ENCODE peak calls at places on chromosomes 16 and 17, in ten cellular contexts. J is RWPE1, B is cardiac fibroblast, E is fibroblast of mammary gland, U is heart right ventricle, C is fibroblast of lung, O is Peyer's patch, Z is uterus, I is neural progenitor cell, H is HFFc6. G is an unnamed sample.

GRCh38 chr17:7838291-7839075 is 4.5 kb downstream of the KDM6B start:
- DNase-seq in J (no peak), B (peak), E (peak), U (no peak), C (peak), O (no peak), Z (no peak), I (peak), H (peak), G (no peak)

GRCh38 chr16:57762365-57763289 is 27.1 kb downstream of the KATNB1 start:
- DNase-seq in J (no peak), B (no peak), E (no peak), U (no peak), C (no peak), O (no peak), Z (no peak), I (no peak), H (no peak), G (no peak)

GRCh38 chr17:41528959-41529353 is 848 bp upstream of the KRT19 start:
- DNase-seq in J (no peak), B (no peak), E (no peak), U (no peak), C (no peak), O (peak), Z (no peak), I (peak), H (no peak), G (no peak)

GRCh38 chr17:47703191-47703591 is 9.2 kb downstream of the TBKBP1 start:
- DNase-seq in J (no peak), B (no peak), E (no peak), U (no peak), C (no peak), O (peak), Z (no peak), I (no peak), H (no peak), G (no peak)

GRCh38 chr17:67568961-67569360 is 148.8 kb upstream of the NOL11 start:
- DNase-seq in J (no peak), B (no peak), E (no peak), U (no peak), C (no peak), O (no peak), Z (no peak), I (no peak), H (no peak), G (no peak)

GRCh38 chr17:69246726-69247375 is 18.2 kb upstream of the ABCA10 start:
- DNase-seq in J (peak), B (peak), E (peak), U (no peak), C (peak), O (no peak), Z (no peak), I (peak), H (peak), G (no peak)

GRCh38 chr16:18975109-18975508 is 8.6 kb upstream of the TMC7 start:
- DNase-seq in J (no peak), B (no peak), E (no peak), U (no peak), C (no peak), O (no peak), Z (no peak), I (no peak), H (no peak), G (no peak)

GRCh38 chr17:48492401-48493298 is 38.2 kb downstream of the HOXB1 start:
- DNase-seq in J (peak), B (peak), E (peak), U (peak), C (peak), O (peak), Z (peak), I (peak), H (peak), G (peak)

GRCh38 chr17:79888811-79889634 is 49.8 kb upstream of the CBX4 start:
- DNase-seq in J (no peak), B (no peak), E (no peak), U (no peak), C (no peak), O (peak), Z (no peak), I (no peak), H (no peak), G (no peak)

GRCh38 chr16:23833960-23834685 is 1.7 kb upstream of the PRKCB start:
- DNase-seq in J (no peak), B (no peak), E (no peak), U (no peak), C (no peak), O (no peak), Z (no peak), I (no peak), H (no peak), G (no peak)

GRCh38 chr17:79991924-79992656 is 43.6 kb downstream of the TBC1D16 start:
- DNase-seq in J (no peak), B (no peak), E (no peak), U (peak), C (peak), O (peak), Z (no peak), I (peak), H (no peak), G (no peak)

GRCh38 chr16:69567031-69567680 is 1.4 kb downstream of the NFAT5 start:
- DNase-seq in J (peak), B (no peak), E (no peak), U (no peak), C (no peak), O (no peak), Z (no peak), I (no peak), H (no peak), G (no peak)

GRCh38 chr16:28112908-28113307 is 49.4 kb upstream of the GSG1L start:
- DNase-seq in J (no peak), B (no peak), E (no peak), U (no peak), C (no peak), O (no peak), Z (no peak), I (no peak), H (no peak), G (no peak)

GRCh38 chr17:62725791-62726249 is 82.3 kb downstream of the MARCHF10 start:
- DNase-seq in J (no peak), B (no peak), E (no peak), U (no peak), C (no peak), O (no peak), Z (no peak), I (no peak), H (peak), G (no peak)

GRCh38 chr16:67161595-67162058 is 1.9 kb downstream of the FBXL8 start:
- DNase-seq in J (no peak), B (no peak), E (no peak), U (peak), C (no peak), O (no peak), Z (no peak), I (no peak), H (no peak), G (no peak)

GRCh38 chr16:85522842-85523601 is 90.1 kb upstream of the GSE1 start:
- DNase-seq in J (peak), B (peak), E (peak), U (peak), C (peak), O (no peak), Z (peak), I (no peak), H (no peak), G (no peak)

GRCh38 chr16:12260647-12261262 is 284.2 kb downstream of the SNX29 start:
- DNase-seq in J (no peak), B (peak), E (peak), U (no peak), C (peak), O (no peak), Z (no peak), I (peak), H (no peak), G (no peak)

GRCh38 chr17:3729881-3730280 is 6.2 kb downstream of the HASPIN start:
- DNase-seq in J (no peak), B (no peak), E (no peak), U (no peak), C (no peak), O (no peak), Z (no peak), I (no peak), H (no peak), G (no peak)

GRCh38 chr17:36931096-36931696 is 6.1 kb upstream of the LHX1 start:
- DNase-seq in J (no peak), B (no peak), E (no peak), U (no peak), C (no peak), O (no peak), Z (no peak), I (no peak), H (no peak), G (no peak)

GRCh38 chr16:1088295-1089170 is 7.5 kb downstream of the C1QTNF8 start:
- DNase-seq in J (no peak), B (no peak), E (no peak), U (no peak), C (no peak), O (no peak), Z (no peak), I (no peak), H (no peak), G (no peak)

GRCh38 chr17:6147054-6147453 is 76.9 kb downstream of the WSCD1 start:
- DNase-seq in J (no peak), B (no peak), E (no peak), U (no peak), C (no peak), O (no peak), Z (no peak), I (peak), H (no peak), G (no peak)

GRCh38 chr17:39782481-39782880 is 44.7 kb downstream of the GRB7 start:
- DNase-seq in J (peak), B (peak), E (no peak), U (no peak), C (peak), O (no peak), Z (no peak), I (no peak), H (no peak), G (no peak)

GRCh38 chr17:14225153-14226004 is 11.3 kb downstream of the CDRT15 start:
- DNase-seq in J (no peak), B (no peak), E (no peak), U (no peak), C (no peak), O (no peak), Z (no peak), I (no peak), H (no peak), G (no peak)

GRCh38 chr17:2931426-2931825 is 132.0 kb downstream of the OR1D5 start:
- DNase-seq in J (no peak), B (no peak), E (no peak), U (no peak), C (no peak), O (no peak), Z (no peak), I (peak), H (no peak), G (no peak)

GRCh38 chr17:77540531-77540930 is 399.8 kb downstream of the SEC14L1 start:
- DNase-seq in J (no peak), B (no peak), E (no peak), U (no peak), C (no peak), O (peak), Z (no peak), I (no peak), H (no peak), G (no peak)

GRCh38 chr16:89687092-89687940 is 827 bp downstream of the CDK10 start:
- DNase-seq in J (peak), B (peak), E (peak), U (no peak), C (peak), O (peak), Z (no peak), I (peak), H (peak), G (no peak)

GRCh38 chr16:48381201-48381600 is 4.0 kb downstream of the SIAH1 start:
- DNase-seq in J (no peak), B (no peak), E (peak), U (no peak), C (peak), O (no peak), Z (no peak), I (no peak), H (no peak), G (no peak)

GRCh38 chr16:67014641-67015315 is 14.2 kb upstream of the CBFB start:
- DNase-seq in J (no peak), B (no peak), E (no peak), U (no peak), C (no peak), O (peak), Z (no peak), I (no peak), H (no peak), G (no peak)

GRCh38 chr16:86621966-86622365 is 43.6 kb downstream of the FOXL1 start:
- DNase-seq in J (no peak), B (no peak), E (no peak), U (no peak), C (no peak), O (no peak), Z (no peak), I (no peak), H (no peak), G (no peak)

GRCh38 chr16:79589495-79590134 is 10.9 kb downstream of the MAF start:
- DNase-seq in J (no peak), B (no peak), E (no peak), U (peak), C (no peak), O (no peak), Z (peak), I (no peak), H (no peak), G (no peak)

GRCh38 chr17:77473615-77474226 is 333.0 kb downstream of the SEC14L1 start:
- DNase-seq in J (peak), B (no peak), E (no peak), U (no peak), C (no peak), O (no peak), Z (no peak), I (no peak), H (no peak), G (no peak)

GRCh38 chr16:53097190-53097589 is 42.4 kb downstream of the CHD9 start:
- DNase-seq in J (no peak), B (no peak), E (no peak), U (no peak), C (no peak), O (no peak), Z (no peak), I (no peak), H (no peak), G (no peak)

GRCh38 chr16:29710227-29711219 is 31.5 kb downstream of the QPRT start:
- DNase-seq in J (peak), B (peak), E (peak), U (no peak), C (peak), O (no peak), Z (no peak), I (peak), H (peak), G (no peak)

GRCh38 chr16:5633845-5634440 is 536.3 kb upstream of the EEF2KMT start:
- DNase-seq in J (peak), B (peak), E (peak), U (no peak), C (peak), O (no peak), Z (no peak), I (peak), H (peak), G (no peak)

GRCh38 chr16:13995194-13995593 is 75.2 kb downstream of the ERCC4 start:
- DNase-seq in J (no peak), B (no peak), E (no peak), U (no peak), C (no peak), O (no peak), Z (no peak), I (no peak), H (no peak), G (no peak)

DNA sequence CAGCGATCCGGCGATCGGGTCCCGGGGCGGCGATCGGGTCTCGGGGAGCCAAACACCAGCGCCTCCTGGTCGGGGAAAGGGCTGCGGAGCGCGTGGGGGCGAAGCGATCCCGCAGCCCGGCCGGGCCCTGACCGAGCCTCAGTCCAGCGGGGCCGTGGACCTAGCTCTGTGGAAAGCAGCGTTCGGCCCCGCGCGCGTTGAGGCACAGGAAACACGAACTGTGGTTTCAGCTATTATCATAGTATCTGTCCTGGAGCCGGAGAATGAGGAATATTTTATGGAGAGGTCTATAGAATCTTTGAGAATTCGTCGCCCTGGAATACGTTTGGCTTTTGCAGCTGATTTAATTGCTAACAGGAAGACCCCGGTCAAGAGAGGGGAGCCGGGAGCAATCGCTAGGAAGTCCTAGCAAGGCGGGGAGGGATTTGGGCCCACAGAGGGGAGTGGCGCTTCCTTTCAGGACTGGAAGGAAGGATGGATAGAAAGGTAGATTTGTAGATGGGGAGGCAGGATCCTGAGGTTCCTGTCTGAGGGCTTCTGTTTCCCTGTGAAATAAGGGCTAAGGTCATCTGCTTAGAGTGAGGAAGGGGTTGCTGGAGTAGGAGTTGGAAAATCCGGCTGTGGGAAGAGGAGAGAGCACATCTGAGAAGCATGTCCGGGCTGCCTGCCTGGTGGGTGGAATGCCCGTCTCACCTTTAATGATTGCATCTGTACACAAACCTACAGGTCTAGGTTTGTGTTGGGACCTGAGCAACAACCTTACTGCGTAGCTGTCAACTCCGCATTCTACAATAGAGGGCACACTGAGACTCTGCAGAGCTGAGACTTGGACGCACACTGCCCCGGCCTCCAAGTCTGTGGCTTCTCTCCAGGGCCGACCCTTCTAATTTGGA is 770 bp downstream of the CCNF start:
- DNase-seq in J (peak), B (peak), E (no peak), U (no peak), C (peak), O (no peak), Z (no peak), I (peak), H (no peak), G (no peak)
- TF ChIP-seq CTCF in J (no peak), B (no peak), E (peak), U (peak), C (peak), O (no peak), Z (no peak), I (peak), H (no peak), G (no peak)

GRCh38 chr17:72950236-72950931 is 142.1 kb downstream of the SLC39A11 start:
- DNase-seq in J (no peak), B (no peak), E (no peak), U (no peak), C (no peak), O (no peak), Z (no peak), I (no peak), H (no peak), G (no peak)
- TF ChIP-seq CTCF in J (no peak), B (no peak), E (no peak), U (no peak), C (no peak), O (no peak), Z (no peak), I (no peak), H (no peak), G (no peak)

GRCh38 chr17:4934173-4934979 is 2.3 kb downstream of the GP1BA start:
- DNase-seq in J (no peak), B (peak), E (peak), U (peak), C (peak), O (no peak), Z (no peak), I (no peak), H (no peak), G (no peak)
- TF ChIP-seq CTCF in J (no peak), B (peak), E (peak), U (peak), C (peak), O (no peak), Z (no peak), I (peak), H (peak), G (no peak)

GRCh38 chr17:27455914-27456680 is at the start of gene KSR1:
- DNase-seq in J (peak), B (peak), E (peak), U (peak), C (peak), O (peak), Z (peak), I (peak), H (peak), G (peak)
- TF ChIP-seq CTCF in J (peak), B (peak), E (no peak), U (peak), C (peak), O (peak), Z (peak), I (peak), H (peak), G (no peak)

GRCh38 chr17:58873926-58874325 is 118.3 kb downstream of the PPM1E start:
- DNase-seq in J (no peak), B (no peak), E (no peak), U (no peak), C (no peak), O (no peak), Z (no peak), I (no peak), H (no peak), G (no peak)

GRCh38 chr17:58875261-58875660 is 119.6 kb downstream of the PPM1E start:
- DNase-seq in J (no peak), B (no peak), E (no peak), U (no peak), C (no peak), O (no peak), Z (no peak), I (no peak), H (no peak), G (no peak)

GRCh38 chr17:58865301-58865700 is 109.6 kb downstream of the PPM1E start:
- DNase-seq in J (no peak), B (no peak), E (no peak), U (no peak), C (no peak), O (no peak), Z (no peak), I (no peak), H (no peak), G (no peak)

GRCh38 chr17:58870747-58871146 is 115.1 kb downstream of the PPM1E start:
- DNase-seq in J (no peak), B (no peak), E (peak), U (no peak), C (peak), O (no peak), Z (no peak), I (no peak), H (no peak), G (no peak)
- TF ChIP-seq CTCF in J (no peak), B (no peak), E (no peak), U (no peak), C (no peak), O (no peak), Z (no peak), I (no peak), H (no peak), G (no peak)

DNA sequence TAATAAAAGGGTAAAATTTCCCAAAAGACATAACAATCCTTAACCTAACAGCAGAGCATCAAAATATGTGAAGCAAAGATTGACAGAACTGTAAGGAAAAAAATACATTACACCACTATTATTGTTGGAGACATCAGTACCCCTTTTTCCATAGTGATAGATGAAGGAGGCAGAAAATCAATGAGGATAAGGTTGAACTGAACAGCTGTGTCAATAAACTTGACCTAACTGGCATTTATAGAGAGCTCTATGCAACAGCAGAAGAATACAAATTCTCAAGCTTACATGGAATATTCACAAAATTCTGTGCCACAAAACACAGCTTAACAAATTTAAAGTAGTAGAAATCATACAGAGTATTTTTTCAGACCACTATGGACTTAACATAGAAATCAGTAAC is 195.0 kb upstream of the ELAC2 start:
- DNase-seq in J (no peak), B (no peak), E (no peak), U (no peak), C (no peak), O (no peak), Z (no peak), I (no peak), H (no peak), G (no peak)
- TF ChIP-seq CTCF in J (no peak), B (no peak), E (no peak), U (no peak), C (no peak), O (no peak), Z (no peak), I (no peak), H (no peak), G (no peak)

G was measured in omental fat pad.